ENCODE peak calls at places on chromosome 18, in seven cellular contexts. G, M, A, E, S, B and X are unnamed samples.

GRCh38 chr18:75202976-75203375 is 6.0 kb downstream of the PTGR3 start:
- DNase-seq in G (no peak), M (no peak), A (peak), E (no peak), S (no peak), B (no peak), X (no peak)

GRCh38 chr18:36572135-36572856 is 256.5 kb downstream of the TPGS2 start:
- DNase-seq in G (no peak), M (peak), A (peak), E (peak), S (no peak), B (peak), X (peak)

GRCh38 chr18:9366126-9366714 is 31.6 kb downstream of the TWSG1 start:
- DNase-seq in G (no peak), M (peak), A (peak), E (peak), S (no peak), B (no peak), X (no peak)

GRCh38 chr18:31931163-31931885 is 11.6 kb downstream of the TRAPPC8 start:
- DNase-seq in G (no peak), M (peak), A (peak), E (no peak), S (no peak), B (no peak), X (no peak)

GRCh38 chr18:2715990-2716389 is 60.5 kb downstream of the SMCHD1 start:
- DNase-seq in G (no peak), M (peak), A (peak), E (no peak), S (no peak), B (no peak), X (no peak)

GRCh38 chr18:54964741-54965140 is 5.5 kb upstream of the CCDC68 start:
- DNase-seq in G (no peak), M (peak), A (no peak), E (no peak), S (no peak), B (no peak), X (no peak)

GRCh38 chr18:26888259-26888658 is 22.8 kb upstream of the AQP4 start:
- DNase-seq in G (no peak), M (no peak), A (no peak), E (no peak), S (no peak), B (no peak), X (no peak)

GRCh38 chr18:39571511-39571910 is 2005.9 kb upstream of the CELF4 start:
- DNase-seq in G (no peak), M (peak), A (peak), E (no peak), S (no peak), B (peak), X (peak)

DNA sequence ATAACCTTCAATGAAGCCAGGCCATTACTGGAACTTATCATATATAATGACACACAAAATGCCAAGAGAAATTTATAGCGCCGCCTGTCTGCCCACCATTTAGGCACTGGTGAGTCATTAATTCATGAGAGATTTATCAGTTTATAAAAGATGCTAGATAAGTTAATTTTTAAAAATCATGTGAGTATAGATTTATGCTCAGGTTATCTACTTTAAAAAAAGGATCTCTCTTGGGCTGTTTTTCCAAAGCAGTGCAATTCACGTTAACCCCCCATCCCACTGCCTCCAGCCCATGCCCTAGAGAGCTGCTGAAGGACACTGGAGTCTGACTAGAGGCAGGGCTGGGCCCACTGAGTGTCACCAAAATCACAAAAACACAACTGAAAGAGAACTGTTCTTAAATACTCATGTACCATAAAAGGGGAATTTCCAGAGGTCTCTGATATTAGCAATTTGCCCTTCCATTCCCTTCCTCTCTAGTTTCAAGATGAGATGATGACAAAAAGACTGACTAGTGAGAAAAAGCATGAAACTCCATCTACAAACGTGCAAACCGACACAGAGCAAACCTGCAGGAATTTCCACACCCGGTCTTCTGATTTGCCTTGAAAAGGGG is 160.8 kb downstream of the BCL2 start:
- DNase-seq in G (no peak), M (no peak), A (no peak), E (no peak), S (no peak), B (peak), X (no peak)
- H3K4me3 ChIP-seq in G (no peak), M (no peak), A (no peak), E (no peak), S (peak), B (peak), X (no peak)

GRCh38 chr18:48927286-48928080 is 23.3 kb downstream of the SMAD7 start:
- DNase-seq in G (no peak), M (no peak), A (no peak), E (no peak), S (no peak), B (no peak), X (no peak)

GRCh38 chr18:48928787-48929186 is 22.0 kb downstream of the SMAD7 start:
- DNase-seq in G (no peak), M (no peak), A (peak), E (no peak), S (peak), B (peak), X (peak)

GRCh38 chr18:48929951-48930713 is 20.6 kb downstream of the SMAD7 start:
- DNase-seq in G (no peak), M (peak), A (peak), E (peak), S (peak), B (no peak), X (no peak)

GRCh38 chr18:48930926-48931325 is 19.8 kb downstream of the SMAD7 start:
- DNase-seq in G (no peak), M (no peak), A (no peak), E (no peak), S (no peak), B (no peak), X (no peak)

DNA sequence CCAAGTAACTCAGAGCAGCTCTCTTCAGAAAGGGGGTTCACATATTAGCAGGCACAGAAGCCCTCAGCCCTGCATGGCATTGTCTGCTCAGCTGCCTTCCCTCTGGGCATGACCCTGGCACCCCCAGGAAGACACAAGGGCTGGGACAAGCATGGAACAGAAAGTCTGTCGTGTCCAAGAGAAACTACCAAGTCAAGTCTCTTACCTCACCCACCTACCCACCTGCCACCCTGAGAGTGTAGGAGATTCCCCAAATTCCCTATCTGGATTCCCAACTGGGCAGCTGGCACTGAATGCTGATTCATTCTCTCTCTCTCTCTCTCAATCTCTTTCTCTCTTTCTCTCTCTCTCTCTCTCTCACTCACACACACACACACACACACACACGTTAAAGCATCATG is 21.6 kb downstream of the SMAD7 start:
- DNase-seq in G (no peak), M (no peak), A (no peak), E (no peak), S (no peak), B (no peak), X (no peak)
- H3K4me3 ChIP-seq in G (peak), M (no peak), A (peak), E (no peak), S (peak), B (peak), X (no peak)

GRCh38 chr18:23451011-23451410 is 2.1 kb upstream of the RIOK3 start:
- DNase-seq in G (no peak), M (no peak), A (no peak), E (no peak), S (no peak), B (peak), X (no peak)

GRCh38 chr18:23452728-23453656 is at the start of gene RIOK3:
- DNase-seq in G (peak), M (peak), A (peak), E (peak), S (peak), B (peak), X (peak)

GRCh38 chr18:23453657-23454011 is 547 bp downstream of the RIOK3 start:
- DNase-seq in G (no peak), M (peak), A (peak), E (peak), S (peak), B (peak), X (no peak)

GRCh38 chr18:23451491-23451890 is 1.6 kb upstream of the RIOK3 start:
- DNase-seq in G (no peak), M (no peak), A (no peak), E (no peak), S (no peak), B (peak), X (no peak)

GRCh38 chr18:23452347-23452727 is 750 bp upstream of the RIOK3 start:
- DNase-seq in G (no peak), M (no peak), A (no peak), E (no peak), S (no peak), B (peak), X (no peak)
- H3K4me3 ChIP-seq in G (peak), M (peak), A (peak), E (no peak), S (peak), B (peak), X (peak)

GRCh38 chr18:48662021-48662661 is 123.3 kb downstream of the CTIF start:
- DNase-seq in G (no peak), M (peak), A (peak), E (no peak), S (no peak), B (no peak), X (no peak)
- H3K4me3 ChIP-seq in G (no peak), M (no peak), A (no peak), E (no peak), S (no peak), B (no peak), X (no peak)

DNA sequence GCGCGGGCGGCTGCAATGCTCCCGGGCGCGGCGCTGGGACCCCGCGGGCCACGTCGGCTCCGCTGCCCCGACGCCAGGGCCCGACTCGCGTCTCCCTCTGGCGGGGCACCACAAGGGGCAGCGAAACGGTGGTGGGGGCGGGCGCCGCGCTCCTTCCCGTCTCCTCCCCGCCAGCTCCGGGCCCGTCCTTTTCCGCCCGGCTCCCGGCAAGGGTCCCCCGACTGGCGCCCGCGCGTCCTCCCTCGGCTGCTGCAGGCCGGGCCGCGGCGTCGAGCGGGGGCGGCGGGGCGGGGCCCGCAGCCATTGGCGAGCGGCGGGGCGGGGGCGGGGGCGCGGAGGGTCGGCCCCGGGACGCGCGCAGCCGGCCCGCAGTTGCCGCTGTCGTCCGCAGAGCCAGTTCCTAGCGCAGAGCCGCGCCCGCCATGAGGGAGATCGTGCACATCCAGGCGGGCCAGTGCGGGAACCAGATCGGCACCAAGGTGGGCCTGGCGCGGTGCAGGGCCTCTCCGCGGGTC is at the start of gene TUBB6:
- DNase-seq in G (no peak), M (peak), A (peak), E (no peak), S (no peak), B (peak), X (no peak)
- H3K4me3 ChIP-seq in G (peak), M (peak), A (peak), E (peak), S (no peak), B (peak), X (no peak)

GRCh38 chr18:686339-687111 is 25.9 kb downstream of the ENOSF1 start:
- DNase-seq in G (no peak), M (no peak), A (peak), E (no peak), S (no peak), B (no peak), X (peak)

GRCh38 chr18:683531-683930 is 26.1 kb downstream of the TYMS start:
- DNase-seq in G (no peak), M (no peak), A (no peak), E (no peak), S (no peak), B (no peak), X (no peak)

GRCh38 chr18:685438-685837 is 27.0 kb downstream of the ENOSF1 start:
- DNase-seq in G (no peak), M (no peak), A (no peak), E (no peak), S (no peak), B (no peak), X (peak)

GRCh38 chr18:692841-693240 is 19.6 kb downstream of the ENOSF1 start:
- DNase-seq in G (no peak), M (no peak), A (no peak), E (no peak), S (no peak), B (no peak), X (peak)

GRCh38 chr18:688322-688721 is 24.1 kb downstream of the ENOSF1 start:
- DNase-seq in G (no peak), M (no peak), A (no peak), E (no peak), S (no peak), B (no peak), X (no peak)
- H3K4me3 ChIP-seq in G (no peak), M (no peak), A (no peak), E (no peak), S (no peak), B (no peak), X (no peak)

DNA sequence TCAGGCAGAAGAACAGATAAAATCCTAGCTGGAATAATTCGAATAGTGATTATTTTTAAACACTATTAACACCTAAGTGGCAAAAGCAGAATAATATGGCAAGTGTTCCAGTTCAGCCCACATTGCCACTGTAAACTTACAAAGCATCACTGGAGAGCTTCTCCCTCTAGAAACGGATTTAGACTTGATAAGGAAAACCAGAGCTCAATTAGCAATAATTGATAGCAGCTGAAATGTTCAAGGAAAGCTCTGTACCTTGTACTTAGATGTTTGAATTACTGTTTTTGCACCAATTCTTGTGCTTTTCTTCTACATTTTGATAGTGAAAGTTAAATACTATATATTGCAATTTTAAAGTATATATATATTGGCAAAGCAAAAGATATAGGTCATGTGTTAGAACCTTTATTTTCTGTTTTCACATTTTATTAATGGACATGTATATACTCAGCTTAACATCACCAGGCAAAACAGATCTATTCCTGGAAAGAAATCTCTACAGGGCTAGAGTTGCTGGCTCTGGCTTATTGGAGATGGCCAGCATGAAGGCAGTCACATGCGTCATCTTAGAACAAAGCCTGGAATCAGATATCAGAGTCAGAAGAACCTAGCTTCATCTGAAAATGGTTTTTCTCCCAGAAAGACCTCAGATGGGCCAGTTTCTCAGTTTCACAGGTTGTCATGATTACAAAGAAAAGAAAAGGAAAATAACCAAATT is 149.1 kb upstream of the CTAGE1 start:
- DNase-seq in G (no peak), M (no peak), A (no peak), E (no peak), S (no peak), B (no peak), X (no peak)
- H3K4me3 ChIP-seq in G (no peak), M (no peak), A (no peak), E (no peak), S (no peak), B (no peak), X (no peak)

GRCh38 chr18:365651-366050 is 97.8 kb upstream of the THOC1 start:
- DNase-seq in G (no peak), M (no peak), A (no peak), E (no peak), S (no peak), B (no peak), X (no peak)

GRCh38 chr18:361941-362913 is 94.4 kb upstream of the THOC1 start:
- DNase-seq in G (no peak), M (peak), A (peak), E (peak), S (no peak), B (no peak), X (no peak)

GRCh38 chr18:362914-363295 is 95.1 kb upstream of the THOC1 start:
- DNase-seq in G (no peak), M (no peak), A (peak), E (no peak), S (no peak), B (no peak), X (no peak)

GRCh38 chr18:364221-364620 is 96.4 kb upstream of the THOC1 start:
- DNase-seq in G (no peak), M (no peak), A (no peak), E (no peak), S (no peak), B (no peak), X (no peak)

GRCh38 chr18:363327-364115 is 95.7 kb upstream of the THOC1 start:
- DNase-seq in G (no peak), M (no peak), A (peak), E (peak), S (no peak), B (no peak), X (peak)
- H3K4me3 ChIP-seq in G (no peak), M (no peak), A (no peak), E (no peak), S (no peak), B (no peak), X (no peak)

GRCh38 chr18:70172225-70172624 is 33.3 kb downstream of the RTTN start:
- DNase-seq in G (no peak), M (no peak), A (peak), E (no peak), S (no peak), B (peak), X (no peak)

GRCh38 chr18:70165936-70166335 is 39.6 kb downstream of the RTTN start:
- DNase-seq in G (no peak), M (no peak), A (no peak), E (no peak), S (no peak), B (peak), X (no peak)

GRCh38 chr18:70169747-70170146 is 35.7 kb downstream of the RTTN start:
- DNase-seq in G (no peak), M (no peak), A (no peak), E (no peak), S (no peak), B (no peak), X (no peak)

GRCh38 chr18:70166668-70167067 is 38.8 kb downstream of the RTTN start:
- DNase-seq in G (no peak), M (no peak), A (no peak), E (no peak), S (no peak), B (no peak), X (no peak)
- H3K4me3 ChIP-seq in G (no peak), M (no peak), A (no peak), E (no peak), S (no peak), B (no peak), X (no peak)

GRCh38 chr18:22346968-22347611 is 70.6 kb downstream of the CTAGE1 start:
- DNase-seq in G (peak), M (peak), A (peak), E (no peak), S (no peak), B (no peak), X (no peak)
- H3K4me3 ChIP-seq in G (peak), M (peak), A (no peak), E (no peak), S (peak), B (no peak), X (no peak)